ENCODE peak calls at places on chromosome 20, in six cellular contexts. V is tibial nerve; D is RWPE1; Y is Calu3; U is CD8-positive, alpha-beta T cell; C is body of pancreas. S is an unnamed sample.

GRCh38 chr20:62635852-62636251 is 6.5 kb upstream of the SLCO4A1 start:
- DNase-seq in V (no peak), D (no peak), Y (no peak), U (no peak), C (no peak), S (no peak)

GRCh38 chr20:6882911-6883310 is 115.4 kb downstream of the BMP2 start:
- DNase-seq in V (no peak), D (peak), Y (no peak), U (no peak), C (no peak), S (peak)

GRCh38 chr20:23687986-23688385 is 852 bp downstream of the CST4 start:
- DNase-seq in V (no peak), D (no peak), Y (no peak), U (peak), C (no peak), S (no peak)

GRCh38 chr20:29878777-29879442 is 1378.6 kb upstream of the DEFB115 start:
- DNase-seq in V (no peak), D (no peak), Y (no peak), U (no peak), C (no peak), S (no peak)

GRCh38 chr20:59825944-59826759 is 107.3 kb downstream of the SYCP2 start:
- DNase-seq in V (no peak), D (peak), Y (peak), U (no peak), C (peak), S (peak)

GRCh38 chr20:50586531-50587232 is 76.5 kb downstream of the PTPN1 start:
- DNase-seq in V (no peak), D (no peak), Y (no peak), U (no peak), C (no peak), S (no peak)

GRCh38 chr20:4581838-4582237 is 139.9 kb upstream of the PRND start:
- DNase-seq in V (no peak), D (no peak), Y (no peak), U (no peak), C (no peak), S (no peak)

GRCh38 chr20:33539129-33539528 is 49.2 kb downstream of the CBFA2T2 start:
- DNase-seq in V (no peak), D (no peak), Y (no peak), U (no peak), C (no peak), S (peak)

GRCh38 chr20:18005170-18005989 is 36.6 kb downstream of the MGME1 start:
- DNase-seq in V (no peak), D (peak), Y (no peak), U (no peak), C (no peak), S (no peak)

GRCh38 chr20:31485450-31486339 is 10.6 kb downstream of the REM1 start:
- DNase-seq in V (peak), D (no peak), Y (no peak), U (no peak), C (peak), S (no peak)

GRCh38 chr20:49646126-49646525 is 67.6 kb downstream of the B4GALT5 start:
- DNase-seq in V (no peak), D (no peak), Y (no peak), U (no peak), C (no peak), S (no peak)

GRCh38 chr20:8722277-8722928 is 346.5 kb upstream of the PLCB4 start:
- DNase-seq in V (no peak), D (peak), Y (peak), U (no peak), C (peak), S (peak)

GRCh38 chr20:46751856-46752255 is 42.4 kb downstream of the SLC2A10 start:
- DNase-seq in V (no peak), D (peak), Y (no peak), U (no peak), C (no peak), S (no peak)

GRCh38 chr20:45343445-45343866 is 4.8 kb downstream of the SDC4 start:
- DNase-seq in V (no peak), D (peak), Y (peak), U (no peak), C (peak), S (no peak)

GRCh38 chr20:57795347-57795697 is 85.5 kb upstream of the PMEPA1 start:
- DNase-seq in V (no peak), D (no peak), Y (no peak), U (no peak), C (no peak), S (peak)

GRCh38 chr20:63750807-63751470 is 11.4 kb downstream of the SLC2A4RG start:
- DNase-seq in V (no peak), D (no peak), Y (no peak), U (peak), C (no peak), S (no peak)

GRCh38 chr20:46998497-46999190 is 104.0 kb downstream of the EYA2 start:
- DNase-seq in V (no peak), D (no peak), Y (peak), U (no peak), C (peak), S (no peak)

GRCh38 chr20:57210911-57211280 is 55.5 kb downstream of the BMP7 start:
- DNase-seq in V (no peak), D (no peak), Y (no peak), U (no peak), C (no peak), S (no peak)

GRCh38 chr20:46757754-46758678 is 48.6 kb downstream of the SLC2A10 start:
- DNase-seq in V (peak), D (peak), Y (peak), U (peak), C (peak), S (peak)

GRCh38 chr20:4866429-4866828 is 134.9 kb downstream of the SLC23A2 start:
- DNase-seq in V (no peak), D (peak), Y (no peak), U (no peak), C (no peak), S (peak)

GRCh38 chr20:49747707-49748524 is 34.2 kb upstream of the B4GALT5 start:
- DNase-seq in V (peak), D (no peak), Y (peak), U (no peak), C (peak), S (peak)

GRCh38 chr20:40931348-40932044 is 97.1 kb upstream of the TOP1 start:
- DNase-seq in V (no peak), D (no peak), Y (no peak), U (no peak), C (no peak), S (no peak)

GRCh38 chr20:20743511-20744169 is 31.2 kb upstream of the RALGAPA2 start:
- DNase-seq in V (peak), D (no peak), Y (no peak), U (no peak), C (peak), S (no peak)

GRCh38 chr20:19820520-19821211 is 62.6 kb downstream of the RIN2 start:
- DNase-seq in V (no peak), D (no peak), Y (no peak), U (no peak), C (no peak), S (no peak)

GRCh38 chr20:50305636-50306477 is 115.2 kb downstream of the CEBPB start:
- DNase-seq in V (peak), D (no peak), Y (no peak), U (no peak), C (peak), S (peak)

GRCh38 chr20:59770270-59770669 is 163.2 kb downstream of the SYCP2 start:
- DNase-seq in V (no peak), D (peak), Y (peak), U (no peak), C (no peak), S (no peak)

GRCh38 chr20:56630086-56630493 is 984 bp downstream of the TFAP2C start:
- DNase-seq in V (no peak), D (peak), Y (peak), U (no peak), C (peak), S (peak)

GRCh38 chr20:62665153-62665754 is 23.0 kb downstream of the SLCO4A1 start:
- DNase-seq in V (no peak), D (no peak), Y (no peak), U (no peak), C (no peak), S (no peak)

DNA sequence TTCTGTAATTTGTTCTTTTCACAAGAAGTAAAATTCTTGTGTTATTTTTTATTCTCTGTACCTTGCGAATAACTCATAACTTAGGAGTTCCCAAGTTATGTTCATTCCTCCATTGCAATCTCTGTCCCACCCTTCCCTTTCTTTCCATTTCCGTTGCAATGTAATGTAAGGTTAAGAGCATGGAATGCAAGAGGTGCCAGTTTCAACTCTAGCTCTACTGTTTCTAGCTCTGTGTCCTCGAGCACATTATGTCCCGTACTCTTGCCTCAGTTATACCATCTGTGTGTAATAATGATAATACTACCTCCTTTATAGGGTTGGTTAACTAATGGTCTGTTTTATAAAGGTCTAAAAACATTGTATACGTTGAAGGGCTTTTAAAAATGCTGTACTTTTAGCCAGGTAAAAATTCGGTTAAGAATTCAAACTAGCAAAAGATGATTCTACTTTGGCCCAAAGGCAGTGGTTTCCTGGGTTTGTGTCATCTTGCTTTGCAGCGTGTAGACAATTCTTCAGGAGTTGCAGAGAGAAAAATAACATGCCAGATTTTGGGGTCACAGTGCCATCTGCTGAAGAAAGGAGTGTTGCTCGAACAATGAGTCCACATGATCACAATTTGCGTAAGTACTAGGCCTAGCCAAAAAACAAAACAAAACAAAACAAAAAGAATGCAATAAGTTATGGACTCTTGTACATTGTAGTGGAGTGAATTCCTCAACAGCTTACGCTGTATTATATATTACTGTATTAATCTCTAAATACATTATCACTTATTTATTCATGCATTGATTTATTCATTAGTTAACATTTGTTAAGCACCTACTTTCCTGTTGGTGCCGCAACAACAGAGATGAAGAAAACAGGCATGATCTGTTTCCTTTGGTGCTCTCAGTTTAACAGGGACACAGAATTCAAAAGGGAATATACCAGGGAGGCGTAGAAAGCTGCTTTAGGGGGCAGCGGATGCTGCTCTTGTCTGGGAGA is 10.0 kb upstream of the PFDN4 start:
- DNase-seq in V (no peak), D (peak), Y (peak), U (no peak), C (no peak), S (peak)
- TF ChIP-seq CTCF in V (no peak), D (peak), Y (peak), U (no peak), C (no peak), S (peak)

DNA sequence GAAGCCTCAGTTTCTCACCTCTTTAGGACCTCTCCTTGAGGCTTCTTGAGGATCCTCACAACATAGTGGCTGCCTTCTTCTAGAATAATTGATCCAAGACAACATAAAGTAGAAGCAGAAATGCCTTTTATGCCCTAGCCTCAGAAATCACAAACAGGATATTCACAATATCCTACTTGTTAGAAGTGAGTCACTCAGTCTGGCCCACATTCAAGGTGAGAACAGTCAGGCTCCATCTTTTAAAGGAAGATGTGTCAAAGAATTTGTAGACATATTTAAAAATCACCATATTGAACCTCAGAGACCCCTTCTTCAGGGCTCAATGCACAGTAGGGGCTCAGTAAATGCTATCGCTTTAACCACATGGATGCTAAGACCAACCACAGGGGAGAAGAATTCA is 20.8 kb upstream of the FAM83D start:
- DNase-seq in V (no peak), D (no peak), Y (no peak), U (no peak), C (no peak), S (no peak)
- TF ChIP-seq CTCF in V (no peak), D (no peak), Y (no peak), U (no peak), C (no peak), S (no peak)

DNA sequence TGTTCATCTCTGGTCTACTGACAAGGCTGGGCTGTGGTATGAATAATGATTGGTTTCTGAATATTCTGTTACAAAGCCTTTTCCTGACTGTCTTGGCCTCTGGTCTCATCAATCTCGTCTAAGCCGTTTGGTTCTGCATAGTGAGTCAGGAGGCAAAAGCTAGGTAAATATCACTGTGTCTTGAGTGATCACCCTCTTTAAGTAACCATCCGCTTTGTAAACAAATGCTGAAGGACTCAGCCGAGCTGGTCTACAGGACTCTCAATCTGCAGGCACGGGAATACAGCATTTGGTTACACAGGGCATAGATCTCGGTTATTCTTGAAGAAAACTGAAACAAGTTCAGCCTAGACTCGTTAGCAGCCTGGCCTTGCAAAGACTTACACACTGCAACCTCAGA is 511.9 kb downstream of the KIF16B start:
- DNase-seq in V (no peak), D (no peak), Y (no peak), U (no peak), C (no peak), S (no peak)
- TF ChIP-seq CTCF in V (no peak), D (no peak), Y (no peak), U (no peak), C (no peak), S (no peak)

GRCh38 chr20:22686097-22686496 is 101.7 kb upstream of the FOXA2 start:
- DNase-seq in V (no peak), D (peak), Y (peak), U (no peak), C (peak), S (peak)

GRCh38 chr20:22684072-22684762 is 99.8 kb upstream of the FOXA2 start:
- DNase-seq in V (peak), D (peak), Y (peak), U (no peak), C (peak), S (peak)

GRCh38 chr20:22687676-22688360 is 103.4 kb upstream of the FOXA2 start:
- DNase-seq in V (no peak), D (no peak), Y (no peak), U (no peak), C (no peak), S (no peak)

GRCh38 chr20:22682381-22682780 is 98.0 kb upstream of the FOXA2 start:
- DNase-seq in V (no peak), D (no peak), Y (no peak), U (no peak), C (no peak), S (no peak)

GRCh38 chr20:22684763-22685443 is 100.5 kb upstream of the FOXA2 start:
- DNase-seq in V (no peak), D (peak), Y (no peak), U (no peak), C (no peak), S (peak)
- TF ChIP-seq CTCF in V (no peak), D (peak), Y (no peak), U (no peak), C (no peak), S (peak)

DNA sequence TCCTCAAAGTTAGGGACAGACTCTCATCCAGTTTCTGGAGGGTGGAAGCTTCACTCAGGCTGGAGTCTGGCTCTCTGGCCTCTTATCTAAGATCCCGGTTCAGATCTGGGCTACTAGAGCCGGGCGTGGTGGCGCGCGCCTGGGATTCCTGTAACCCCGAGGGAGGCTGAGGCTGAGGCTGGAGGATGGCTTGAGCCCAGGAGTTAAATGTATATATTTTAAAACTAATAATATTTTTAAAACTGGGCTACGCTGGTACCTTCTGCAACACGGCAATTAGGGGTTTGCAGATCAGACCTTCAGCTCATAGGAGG is 710 bp upstream of the ZNF343 start:
- DNase-seq in V (no peak), D (no peak), Y (no peak), U (no peak), C (no peak), S (no peak)
- TF ChIP-seq CTCF in V (no peak), D (no peak), Y (no peak), U (no peak), C (no peak), S (no peak)